ENCODE peak calls at places on chromosomes 11 and 22, in four cellular contexts. G is body of pancreas; X is iPS-NIHi11; Z is activated CD4-positive, alpha-beta T cell treated with anti-CD3 and anti-CD28 coated beads, Interleukin-2, amount 50 U/mL, for 48 hours. T is an unnamed sample.

GRCh38 chr11:68370211-68371111 is 58.1 kb downstream of the LRP5 start:
- DNase-seq in X (no peak), Z (no peak), G (no peak), T (no peak)

GRCh38 chr22:48680601-48681000 is 1147.1 kb downstream of the BRD1 start:
- DNase-seq in G (no peak), Z (no peak), X (no peak), T (no peak)

GRCh38 chr11:14519692-14520085 is 497 bp downstream of the PSMA1 start:
- DNase-seq in X (no peak), Z (no peak), G (no peak), T (no peak)

GRCh38 chr11:71446942-71447688 is 1.1 kb downstream of the DHCR7 start:
- DNase-seq in X (no peak), G (no peak), Z (no peak), T (no peak)

GRCh38 chr11:60130496-60130895 is 42.0 kb downstream of the MS4A2 start:
- DNase-seq in G (peak; percentile 22), Z (no peak), X (peak; percentile 62), T (peak; percentile 72)

GRCh38 chr22:40878937-40879336 is 17.0 kb upstream of the DNAJB7 start:
- DNase-seq in X (no peak), Z (no peak), G (no peak), T (no peak)

GRCh38 chr11:3203221-3204043 is 15.2 kb downstream of the MRGPRG start:
- DNase-seq in G (peak; percentile 45), Z (no peak), X (peak; percentile 81), T (peak; percentile 78)

GRCh38 chr11:312092-312816 is 1.6 kb upstream of the IFITM1 start:
- DNase-seq in X (no peak), G (peak; percentile 10), Z (no peak), T (peak; percentile 75)

GRCh38 chr11:128895505-128895904 is 4.3 kb downstream of the KCNJ5 start:
- DNase-seq in G (no peak), Z (no peak), X (no peak), T (no peak)

GRCh38 chr22:33380789-33381530 is 322.8 kb upstream of the SYN3 start:
- DNase-seq in Z (no peak), G (no peak), X (no peak), T (no peak)

GRCh38 chr11:120063686-120064340 is 74.1 kb downstream of the TRIM29 start:
- DNase-seq in G (no peak), X (no peak), Z (no peak), T (peak; percentile 30)

GRCh38 chr22:44211256-44211945 is 30.7 kb downstream of the PARVG start:
- DNase-seq in Z (no peak), X (no peak), G (no peak), T (peak; percentile 23)

GRCh38 chr11:110059706-110060430 is 33.3 kb upstream of the ZC3H12C start:
- DNase-seq in X (no peak), G (no peak), Z (no peak), T (no peak)

T was measured in endodermal cell.